ENCODE peak calls at places on chromosomes 16 and 17, in eight cellular contexts. One of them, this sample, is unnamed.

GRCh38 chr17:40181205-40181604 is 3.9 kb downstream of the RAPGEFL1 start:
- DNase-seq in NCI-H1417 treated with DMSO at 0.1 percent for 48 hours: no peak
- DNase-seq in IMR-90: no peak
- DNase-seq in EL: no peak
- DNase-seq in AG09309: no peak
- DNase-seq in bronchial epithelial cell: no peak
- DNase-seq in brain microvascular endothelial cell: no peak
- DNase-seq in tibial artery: no peak
- DNase-seq in this sample: no peak

GRCh38 chr17:73424571-73424970 is 112.8 kb upstream of the CDC42EP4 start:
- DNase-seq in bronchial epithelial cell: no peak
- DNase-seq in AG09309: no peak
- DNase-seq in IMR-90: no peak
- DNase-seq in EL: no peak
- DNase-seq in brain microvascular endothelial cell: no peak
- DNase-seq in NCI-H1417 treated with DMSO at 0.1 percent for 48 hours: no peak
- DNase-seq in tibial artery: no peak
- DNase-seq in this sample: no peak

GRCh38 chr17:41785091-41785875 is 1.2 kb downstream of the JUP start:
- DNase-seq in IMR-90: no peak
- DNase-seq in brain microvascular endothelial cell: no peak
- DNase-seq in EL: no peak
- DNase-seq in bronchial epithelial cell: peak
- DNase-seq in NCI-H1417 treated with DMSO at 0.1 percent for 48 hours: no peak
- DNase-seq in AG09309: no peak
- DNase-seq in tibial artery: no peak
- DNase-seq in this sample: no peak

GRCh38 chr17:72725432-72726068 is 366.9 kb downstream of the SLC39A11 start:
- DNase-seq in tibial artery: no peak
- DNase-seq in bronchial epithelial cell: peak
- DNase-seq in brain microvascular endothelial cell: peak
- DNase-seq in AG09309: no peak
- DNase-seq in IMR-90: peak
- DNase-seq in EL: peak
- DNase-seq in NCI-H1417 treated with DMSO at 0.1 percent for 48 hours: peak
- DNase-seq in this sample: no peak

GRCh38 chr17:48515925-48516900 is 14.6 kb downstream of the HOXB1 start:
- DNase-seq in NCI-H1417 treated with DMSO at 0.1 percent for 48 hours: no peak
- DNase-seq in AG09309: no peak
- DNase-seq in bronchial epithelial cell: no peak
- DNase-seq in IMR-90: no peak
- DNase-seq in EL: no peak
- DNase-seq in tibial artery: no peak
- DNase-seq in brain microvascular endothelial cell: no peak
- DNase-seq in this sample: no peak

GRCh38 chr17:67203818-67204217 is 41.2 kb downstream of the HELZ start:
- DNase-seq in NCI-H1417 treated with DMSO at 0.1 percent for 48 hours: no peak
- DNase-seq in EL: no peak
- DNase-seq in AG09309: no peak
- DNase-seq in IMR-90: no peak
- DNase-seq in tibial artery: no peak
- DNase-seq in brain microvascular endothelial cell: no peak
- DNase-seq in bronchial epithelial cell: no peak
- DNase-seq in this sample: no peak

GRCh38 chr17:54891176-54891821 is 9.4 kb upstream of the TOM1L1 start:
- DNase-seq in NCI-H1417 treated with DMSO at 0.1 percent for 48 hours: no peak
- DNase-seq in bronchial epithelial cell: peak
- DNase-seq in EL: peak
- DNase-seq in tibial artery: no peak
- DNase-seq in brain microvascular endothelial cell: peak
- DNase-seq in AG09309: peak
- DNase-seq in IMR-90: peak
- DNase-seq in this sample: no peak

GRCh38 chr17:77828749-77829539 is 129.6 kb upstream of the TNRC6C start:
- DNase-seq in bronchial epithelial cell: no peak
- DNase-seq in tibial artery: no peak
- DNase-seq in EL: no peak
- DNase-seq in IMR-90: no peak
- DNase-seq in NCI-H1417 treated with DMSO at 0.1 percent for 48 hours: no peak
- DNase-seq in brain microvascular endothelial cell: no peak
- DNase-seq in AG09309: no peak
- DNase-seq in this sample: no peak

GRCh38 chr17:12620200-12620720 is 45.4 kb upstream of the MYOCD start:
- DNase-seq in brain microvascular endothelial cell: peak
- DNase-seq in IMR-90: peak
- DNase-seq in NCI-H1417 treated with DMSO at 0.1 percent for 48 hours: no peak
- DNase-seq in EL: peak
- DNase-seq in bronchial epithelial cell: peak
- DNase-seq in AG09309: no peak
- DNase-seq in tibial artery: no peak
- DNase-seq in this sample: no peak

GRCh38 chr17:81142301-81143199 is 22.8 kb upstream of the PVALEF start:
- DNase-seq in bronchial epithelial cell: peak
- DNase-seq in tibial artery: peak
- DNase-seq in IMR-90: peak
- DNase-seq in EL: peak
- DNase-seq in AG09309: peak
- DNase-seq in NCI-H1417 treated with DMSO at 0.1 percent for 48 hours: peak
- DNase-seq in brain microvascular endothelial cell: peak
- DNase-seq in this sample: peak

GRCh38 chr17:5780476-5780875 is 196.2 kb upstream of the NLRP1 start:
- DNase-seq in EL: peak
- DNase-seq in IMR-90: peak
- DNase-seq in brain microvascular endothelial cell: peak
- DNase-seq in AG09309: no peak
- DNase-seq in bronchial epithelial cell: peak
- DNase-seq in tibial artery: no peak
- DNase-seq in NCI-H1417 treated with DMSO at 0.1 percent for 48 hours: no peak
- DNase-seq in this sample: no peak

GRCh38 chr16:75109732-75110243 is 6.8 kb downstream of the LDHD start:
- DNase-seq in EL: no peak
- DNase-seq in AG09309: no peak
- DNase-seq in IMR-90: no peak
- DNase-seq in NCI-H1417 treated with DMSO at 0.1 percent for 48 hours: no peak
- DNase-seq in brain microvascular endothelial cell: no peak
- DNase-seq in tibial artery: no peak
- DNase-seq in bronchial epithelial cell: no peak
- DNase-seq in this sample: no peak

GRCh38 chr16:19884021-19884485 is 595 bp downstream of the GPRC5B start:
- DNase-seq in IMR-90: no peak
- DNase-seq in bronchial epithelial cell: no peak
- DNase-seq in EL: no peak
- DNase-seq in NCI-H1417 treated with DMSO at 0.1 percent for 48 hours: no peak
- DNase-seq in brain microvascular endothelial cell: no peak
- DNase-seq in tibial artery: no peak
- DNase-seq in AG09309: no peak
- DNase-seq in this sample: no peak

GRCh38 chr16:66487580-66488235 is 60.6 kb downstream of the BEAN1 start:
- DNase-seq in IMR-90: no peak
- DNase-seq in EL: no peak
- DNase-seq in AG09309: no peak
- DNase-seq in bronchial epithelial cell: no peak
- DNase-seq in tibial artery: no peak
- DNase-seq in brain microvascular endothelial cell: no peak
- DNase-seq in NCI-H1417 treated with DMSO at 0.1 percent for 48 hours: no peak
- DNase-seq in this sample: no peak

GRCh38 chr17:17236295-17237025 is 508 bp downstream of the FLCN start:
- DNase-seq in tibial artery: no peak
- DNase-seq in brain microvascular endothelial cell: peak
- DNase-seq in NCI-H1417 treated with DMSO at 0.1 percent for 48 hours: no peak
- DNase-seq in AG09309: no peak
- DNase-seq in bronchial epithelial cell: peak
- DNase-seq in EL: peak
- DNase-seq in IMR-90: peak
- DNase-seq in this sample: no peak

GRCh38 chr17:56629450-56630187 is 36.1 kb downstream of the NOG start:
- DNase-seq in AG09309: no peak
- DNase-seq in brain microvascular endothelial cell: peak
- DNase-seq in IMR-90: peak
- DNase-seq in EL: peak
- DNase-seq in tibial artery: no peak
- DNase-seq in bronchial epithelial cell: peak
- DNase-seq in NCI-H1417 treated with DMSO at 0.1 percent for 48 hours: no peak
- DNase-seq in this sample: peak